ENCODE peak calls at places on chromosomes 16 and 17, in eight cellular contexts. One of them, this sample, is unnamed.

GRCh38 chr17:8857919-8858318 is 9.6 kb downstream of the PIK3R6 start:
- DNase-seq in GM23338: peak; percentile 46
- DNase-seq in Peyer's patch: peak; percentile 72
- DNase-seq in tibial artery: no peak
- DNase-seq in neural progenitor cell: no peak
- DNase-seq in ovary: no peak
- DNase-seq in dorsolateral prefrontal cortex: no peak
- DNase-seq in left ventricle myocardium inferior: peak; percentile 41
- DNase-seq in this sample: peak; percentile 31

GRCh38 chr16:56874800-56875199 is 9.8 kb downstream of the SLC12A3 start:
- DNase-seq in GM23338: peak; percentile 38
- DNase-seq in Peyer's patch: no peak
- DNase-seq in tibial artery: no peak
- DNase-seq in neural progenitor cell: no peak
- DNase-seq in ovary: no peak
- DNase-seq in dorsolateral prefrontal cortex: no peak
- DNase-seq in left ventricle myocardium inferior: no peak
- DNase-seq in this sample: peak; percentile 57

GRCh38 chr17:37813753-37814152 is 68.9 kb upstream of the HNF1B start:
- DNase-seq in GM23338: peak; percentile 45
- DNase-seq in Peyer's patch: no peak
- DNase-seq in tibial artery: no peak
- DNase-seq in neural progenitor cell: no peak
- DNase-seq in ovary: no peak
- DNase-seq in dorsolateral prefrontal cortex: no peak
- DNase-seq in left ventricle myocardium inferior: no peak
- DNase-seq in this sample: peak; percentile 79

GRCh38 chr16:27444015-27444414 is 42.0 kb downstream of the IL21R start:
- DNase-seq in GM23338: no peak
- DNase-seq in Peyer's patch: no peak
- DNase-seq in tibial artery: peak; percentile 13
- DNase-seq in neural progenitor cell: no peak
- DNase-seq in ovary: no peak
- DNase-seq in dorsolateral prefrontal cortex: no peak
- DNase-seq in left ventricle myocardium inferior: no peak
- DNase-seq in this sample: peak; percentile 8

GRCh38 chr16:48184681-48185080 is 28.9 kb upstream of the ABCC12 start:
- DNase-seq in GM23338: no peak
- DNase-seq in Peyer's patch: no peak
- DNase-seq in tibial artery: no peak
- DNase-seq in neural progenitor cell: no peak
- DNase-seq in ovary: no peak
- DNase-seq in dorsolateral prefrontal cortex: no peak
- DNase-seq in left ventricle myocardium inferior: no peak
- DNase-seq in this sample: no peak

GRCh38 chr16:72284042-72284789 is 112.3 kb upstream of the PMFBP1 start:
- DNase-seq in GM23338: no peak
- DNase-seq in Peyer's patch: no peak
- DNase-seq in tibial artery: no peak
- DNase-seq in neural progenitor cell: no peak
- DNase-seq in ovary: no peak
- DNase-seq in dorsolateral prefrontal cortex: no peak
- DNase-seq in left ventricle myocardium inferior: no peak
- DNase-seq in this sample: no peak

GRCh38 chr16:71895679-71896385 is 501 bp downstream of the IST1 start:
- DNase-seq in GM23338: peak; percentile 50
- DNase-seq in Peyer's patch: peak; percentile 63
- DNase-seq in tibial artery: no peak
- DNase-seq in neural progenitor cell: peak; percentile 42
- DNase-seq in ovary: no peak
- DNase-seq in dorsolateral prefrontal cortex: no peak
- DNase-seq in left ventricle myocardium inferior: peak; percentile 29
- DNase-seq in this sample: no peak

GRCh38 chr16:25014500-25015147 is 545 bp downstream of the ARHGAP17 start:
- DNase-seq in GM23338: peak; percentile 70
- DNase-seq in Peyer's patch: peak; percentile 61
- DNase-seq in tibial artery: peak; percentile 79
- DNase-seq in neural progenitor cell: peak; percentile 77
- DNase-seq in ovary: peak; percentile 65
- DNase-seq in dorsolateral prefrontal cortex: peak; percentile 74
- DNase-seq in left ventricle myocardium inferior: peak; percentile 56
- DNase-seq in this sample: peak; percentile 83

GRCh38 chr16:89404561-89404960 is 85.8 kb downstream of the ANKRD11 start:
- DNase-seq in GM23338: no peak
- DNase-seq in Peyer's patch: no peak
- DNase-seq in tibial artery: no peak
- DNase-seq in neural progenitor cell: no peak
- DNase-seq in ovary: no peak
- DNase-seq in dorsolateral prefrontal cortex: no peak
- DNase-seq in left ventricle myocardium inferior: peak; percentile 49
- DNase-seq in this sample: no peak

GRCh38 chr17:64775701-64776570 is 113.8 kb upstream of the SMURF2 start:
- DNase-seq in GM23338: no peak
- DNase-seq in Peyer's patch: peak; percentile 44
- DNase-seq in tibial artery: peak; percentile 59
- DNase-seq in neural progenitor cell: no peak
- DNase-seq in ovary: no peak
- DNase-seq in dorsolateral prefrontal cortex: no peak
- DNase-seq in left ventricle myocardium inferior: no peak
- DNase-seq in this sample: no peak

GRCh38 chr17:64774888-64775600 is 112.9 kb upstream of the SMURF2 start:
- DNase-seq in GM23338: no peak
- DNase-seq in Peyer's patch: peak; percentile 37
- DNase-seq in tibial artery: peak; percentile 44
- DNase-seq in neural progenitor cell: no peak
- DNase-seq in ovary: no peak
- DNase-seq in dorsolateral prefrontal cortex: no peak
- DNase-seq in left ventricle myocardium inferior: no peak
- DNase-seq in this sample: no peak

GRCh38 chr17:64772845-64773299 is 110.8 kb upstream of the SMURF2 start:
- DNase-seq in GM23338: no peak
- DNase-seq in Peyer's patch: peak; percentile 41
- DNase-seq in tibial artery: peak; percentile 59
- DNase-seq in neural progenitor cell: no peak
- DNase-seq in ovary: no peak
- DNase-seq in dorsolateral prefrontal cortex: no peak
- DNase-seq in left ventricle myocardium inferior: no peak
- DNase-seq in this sample: no peak

GRCh38 chr17:64773386-64773835 is 111.3 kb upstream of the SMURF2 start:
- DNase-seq in GM23338: no peak
- DNase-seq in Peyer's patch: peak; percentile 42
- DNase-seq in tibial artery: peak; percentile 39
- DNase-seq in neural progenitor cell: no peak
- DNase-seq in ovary: no peak
- DNase-seq in dorsolateral prefrontal cortex: no peak
- DNase-seq in left ventricle myocardium inferior: no peak
- DNase-seq in this sample: no peak

DNA sequence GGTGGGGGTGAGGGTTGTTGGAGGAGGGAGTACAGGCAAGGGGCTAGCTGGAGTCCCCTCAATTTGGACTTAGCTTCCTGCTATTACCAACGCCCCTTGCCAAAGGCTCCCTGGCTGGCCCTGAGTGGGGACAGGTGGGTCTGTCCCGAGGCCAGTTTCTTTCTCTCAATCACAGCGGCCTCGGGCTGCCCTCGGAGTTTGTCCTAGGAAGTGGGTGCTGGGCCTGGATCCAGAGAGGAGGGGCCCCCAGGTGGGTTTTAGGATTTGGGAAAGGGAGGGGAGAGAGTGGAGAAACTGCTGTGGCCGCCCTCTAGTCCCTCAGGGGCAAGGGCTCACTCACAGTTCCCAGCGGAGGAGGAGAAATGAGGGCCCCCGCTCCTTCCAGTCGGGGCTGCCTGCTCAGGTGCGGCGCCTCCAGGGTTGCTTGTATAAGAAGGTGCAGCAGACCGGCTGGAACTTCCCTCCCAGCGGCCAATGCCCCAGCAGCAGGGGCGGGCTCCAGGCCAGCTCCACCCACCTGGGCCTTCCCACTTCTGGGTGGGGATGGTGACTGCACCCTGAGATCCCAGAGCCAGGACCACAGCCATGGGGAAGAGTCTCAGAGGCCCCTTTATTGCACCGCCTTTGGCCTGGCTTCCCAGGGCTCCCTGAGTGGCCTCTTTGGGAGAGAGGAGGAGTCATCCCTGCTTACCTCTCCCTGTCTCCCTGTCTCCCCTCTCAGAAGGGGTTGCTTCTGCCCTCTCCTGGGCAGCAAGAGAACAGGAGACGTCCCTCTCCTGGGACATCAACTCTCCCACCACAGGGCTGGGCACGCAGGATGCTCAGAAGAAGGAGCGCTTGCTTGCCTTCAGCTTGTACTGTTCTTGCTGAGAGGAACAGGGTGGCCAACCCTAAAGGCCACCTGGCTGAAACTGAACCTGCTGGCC is 112.0 kb upstream of the SMURF2 start:
- DNase-seq in GM23338: peak; percentile 85
- DNase-seq in Peyer's patch: peak; percentile 79
- DNase-seq in tibial artery: peak; percentile 66
- DNase-seq in neural progenitor cell: peak; percentile 71
- DNase-seq in ovary: peak; percentile 19
- DNase-seq in dorsolateral prefrontal cortex: no peak
- DNase-seq in left ventricle myocardium inferior: no peak
- DNase-seq in this sample: peak; percentile 99
- TF ChIP-seq CTCF in GM23338: peak; percentile 74
- TF ChIP-seq CTCF in Peyer's patch: peak; percentile 16
- TF ChIP-seq CTCF in tibial artery: no peak
- TF ChIP-seq CTCF in neural progenitor cell: peak; percentile 58
- TF ChIP-seq CTCF in ovary: no peak
- TF ChIP-seq CTCF in dorsolateral prefrontal cortex: no peak
- TF ChIP-seq CTCF in left ventricle myocardium inferior: peak; percentile 29
- TF ChIP-seq CTCF in this sample: peak; percentile 78

GRCh38 chr16:1708768-1709180 is 2.8 kb downstream of the MAPK8IP3 start:
- DNase-seq in GM23338: no peak
- DNase-seq in Peyer's patch: no peak
- DNase-seq in tibial artery: no peak
- DNase-seq in neural progenitor cell: no peak
- DNase-seq in ovary: no peak
- DNase-seq in dorsolateral prefrontal cortex: no peak
- DNase-seq in left ventricle myocardium inferior: peak; percentile 62
- DNase-seq in this sample: no peak
- H3K4me3 ChIP-seq in GM23338: no peak overlapping the region
- H3K4me3 ChIP-seq in Peyer's patch: no peak overlapping the region
- H3K4me3 ChIP-seq in tibial artery: no peak overlapping the region
- H3K4me3 ChIP-seq in neural progenitor cell: no peak overlapping the region
- H3K4me3 ChIP-seq in ovary: no peak overlapping the region
- H3K4me3 ChIP-seq in dorsolateral prefrontal cortex: peak overlapping the region; percentile 94
- H3K4me3 ChIP-seq in left ventricle myocardium inferior: peak overlapping the region; percentile 97
- H3K4me3 ChIP-seq in this sample: no peak overlapping the region

GRCh38 chr16:67248401-67249177 is at the start of gene SLC9A5:
- DNase-seq in GM23338: peak; percentile 65
- DNase-seq in Peyer's patch: no peak
- DNase-seq in tibial artery: no peak
- DNase-seq in neural progenitor cell: peak; percentile 71
- DNase-seq in ovary: peak; percentile 69
- DNase-seq in dorsolateral prefrontal cortex: no peak
- DNase-seq in left ventricle myocardium inferior: peak; percentile 32
- DNase-seq in this sample: peak; percentile 81
- H3K27ac ChIP-seq in GM23338: no peak within 1 kb of the TSS
- H3K27ac ChIP-seq in Peyer's patch: no peak within 1 kb of the TSS
- H3K27ac ChIP-seq in tibial artery: peak within 1 kb of the TSS; percentile 83
- H3K27ac ChIP-seq in neural progenitor cell: no peak within 1 kb of the TSS
- H3K27ac ChIP-seq in ovary: no peak within 1 kb of the TSS
- H3K27ac ChIP-seq in dorsolateral prefrontal cortex: no peak within 1 kb of the TSS
- H3K27ac ChIP-seq in left ventricle myocardium inferior: peak within 1 kb of the TSS; percentile 98
- H3K27ac ChIP-seq in this sample: no peak within 1 kb of the TSS

GRCh38 chr17:63955791-63956190 is 16.9 kb downstream of the SCN4A start:
- DNase-seq in GM23338: no peak
- DNase-seq in Peyer's patch: no peak
- DNase-seq in tibial artery: no peak
- DNase-seq in neural progenitor cell: no peak
- DNase-seq in ovary: no peak
- DNase-seq in dorsolateral prefrontal cortex: no peak
- DNase-seq in left ventricle myocardium inferior: no peak
- DNase-seq in this sample: no peak

GRCh38 chr17:63954402-63955063 is 18.2 kb downstream of the SCN4A start:
- DNase-seq in GM23338: no peak
- DNase-seq in Peyer's patch: peak; percentile 79
- DNase-seq in tibial artery: no peak
- DNase-seq in neural progenitor cell: no peak
- DNase-seq in ovary: no peak
- DNase-seq in dorsolateral prefrontal cortex: no peak
- DNase-seq in left ventricle myocardium inferior: no peak
- DNase-seq in this sample: no peak

GRCh38 chr17:63950940-63951907 is 19.1 kb upstream of the CD79B start:
- DNase-seq in GM23338: peak; percentile 74
- DNase-seq in Peyer's patch: peak; percentile 89
- DNase-seq in tibial artery: no peak
- DNase-seq in neural progenitor cell: no peak
- DNase-seq in ovary: no peak
- DNase-seq in dorsolateral prefrontal cortex: no peak
- DNase-seq in left ventricle myocardium inferior: no peak
- DNase-seq in this sample: peak; percentile 95

GRCh38 chr17:63956296-63956920 is 16.3 kb downstream of the SCN4A start:
- DNase-seq in GM23338: no peak
- DNase-seq in Peyer's patch: no peak
- DNase-seq in tibial artery: no peak
- DNase-seq in neural progenitor cell: no peak
- DNase-seq in ovary: no peak
- DNase-seq in dorsolateral prefrontal cortex: no peak
- DNase-seq in left ventricle myocardium inferior: no peak
- DNase-seq in this sample: no peak

DNA sequence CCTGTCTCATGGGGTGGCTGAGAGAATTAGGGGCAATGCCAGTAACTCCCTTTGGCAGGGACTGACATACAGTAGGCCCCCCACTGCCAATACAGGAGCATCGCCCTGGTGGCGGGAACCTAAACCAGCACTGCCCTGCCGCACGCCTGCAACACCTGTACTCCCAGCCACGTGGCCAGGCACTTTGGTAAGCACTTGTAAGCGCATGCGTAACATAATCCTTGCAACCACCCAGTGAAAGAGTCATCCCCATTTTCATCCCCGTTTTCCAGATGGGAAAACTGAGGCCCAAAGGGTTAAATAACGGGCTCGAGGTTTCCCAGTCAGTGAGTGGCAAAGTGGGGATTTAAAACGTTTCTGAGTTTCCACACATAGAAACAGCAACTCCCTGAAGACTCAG is 17.5 kb downstream of the SCN4A start:
- DNase-seq in GM23338: no peak
- DNase-seq in Peyer's patch: no peak
- DNase-seq in tibial artery: no peak
- DNase-seq in neural progenitor cell: no peak
- DNase-seq in ovary: no peak
- DNase-seq in dorsolateral prefrontal cortex: no peak
- DNase-seq in left ventricle myocardium inferior: no peak
- DNase-seq in this sample: no peak
- TF ChIP-seq CTCF in GM23338: no peak
- TF ChIP-seq CTCF in Peyer's patch: no peak
- TF ChIP-seq CTCF in tibial artery: no peak
- TF ChIP-seq CTCF in neural progenitor cell: no peak
- TF ChIP-seq CTCF in ovary: no peak
- TF ChIP-seq CTCF in dorsolateral prefrontal cortex: no peak
- TF ChIP-seq CTCF in left ventricle myocardium inferior: no peak
- TF ChIP-seq CTCF in this sample: peak; percentile 19

GRCh38 chr16:29812754-29813643 is 1.0 kb downstream of the PRRT2 start:
- DNase-seq in GM23338: no peak
- DNase-seq in Peyer's patch: no peak
- DNase-seq in tibial artery: no peak
- DNase-seq in neural progenitor cell: peak; percentile 23
- DNase-seq in ovary: peak; percentile 50
- DNase-seq in dorsolateral prefrontal cortex: no peak
- DNase-seq in left ventricle myocardium inferior: no peak
- DNase-seq in this sample: no peak
- H3K4me3 ChIP-seq in GM23338: peak overlapping the region; percentile 100
- H3K4me3 ChIP-seq in Peyer's patch: no peak overlapping the region
- H3K4me3 ChIP-seq in tibial artery: peak overlapping the region; percentile 79
- H3K4me3 ChIP-seq in neural progenitor cell: peak overlapping the region; percentile 83
- H3K4me3 ChIP-seq in ovary: peak overlapping the region; percentile 66
- H3K4me3 ChIP-seq in dorsolateral prefrontal cortex: peak overlapping the region; percentile 89
- H3K4me3 ChIP-seq in left ventricle myocardium inferior: peak overlapping the region; percentile 75
- H3K4me3 ChIP-seq in this sample: peak overlapping the region; percentile 85

This sample was measured in endodermal cell.